ENCODE peak calls at places on chromosomes 2 and 18, in six cellular contexts. One of them, this sample, is unnamed.
A peak's percentile ranks its signal among the peaks of the same experiment; 100 is the strongest.

GRCh38 chr2:215207791-215208367 is 69.5 kb upstream of the ABCA12 start:
- DNase-seq in neuronal stem cell: no peak
- DNase-seq in IMR-90: no peak
- DNase-seq in mesendoderm: no peak
- DNase-seq in mesenchymal stem cell: no peak
- DNase-seq in H1: no peak
- DNase-seq in this sample: no peak

GRCh38 chr2:18578033-18578432 is 11.3 kb downstream of the NT5C1B start:
- DNase-seq in neuronal stem cell: no peak
- DNase-seq in IMR-90: peak; percentile 34
- DNase-seq in mesendoderm: no peak
- DNase-seq in mesenchymal stem cell: no peak
- DNase-seq in H1: no peak
- DNase-seq in this sample: no peak

GRCh38 chr2:149661844-149662243 is 74.3 kb upstream of the MMADHC start:
- DNase-seq in neuronal stem cell: no peak
- DNase-seq in IMR-90: peak; percentile 82
- DNase-seq in mesendoderm: no peak
- DNase-seq in mesenchymal stem cell: peak; percentile 48
- DNase-seq in H1: no peak
- DNase-seq in this sample: no peak

GRCh38 chr2:71744781-71745180 is 291.4 kb downstream of the DYSF start:
- DNase-seq in neuronal stem cell: no peak
- DNase-seq in IMR-90: no peak
- DNase-seq in mesendoderm: no peak
- DNase-seq in mesenchymal stem cell: no peak
- DNase-seq in H1: no peak
- DNase-seq in this sample: no peak

GRCh38 chr18:5630057-5630765 is 86.4 kb upstream of the EPB41L3 start:
- DNase-seq in neuronal stem cell: peak; percentile 77
- DNase-seq in IMR-90: peak; percentile 41
- DNase-seq in mesendoderm: peak; percentile 88
- DNase-seq in mesenchymal stem cell: no peak
- DNase-seq in H1: peak; percentile 87
- DNase-seq in this sample: peak; percentile 89

GRCh38 chr2:213016984-213017351 is 134.4 kb downstream of the IKZF2 start:
- DNase-seq in neuronal stem cell: no peak
- DNase-seq in IMR-90: peak; percentile 37
- DNase-seq in mesendoderm: no peak
- DNase-seq in mesenchymal stem cell: no peak
- DNase-seq in H1: no peak
- DNase-seq in this sample: no peak

GRCh38 chr2:120531863-120532600 is 186.1 kb downstream of the INHBB start:
- DNase-seq in neuronal stem cell: no peak
- DNase-seq in IMR-90: no peak
- DNase-seq in mesendoderm: no peak
- DNase-seq in mesenchymal stem cell: peak; percentile 15
- DNase-seq in H1: no peak
- DNase-seq in this sample: no peak

GRCh38 chr2:100260712-100261620 is 61.3 kb downstream of the LONRF2 start:
- DNase-seq in neuronal stem cell: peak; percentile 68
- DNase-seq in IMR-90: peak; percentile 85
- DNase-seq in mesendoderm: peak; percentile 86
- DNase-seq in mesenchymal stem cell: peak; percentile 82
- DNase-seq in H1: peak; percentile 79
- DNase-seq in this sample: peak; percentile 41

GRCh38 chr2:220078439-220078838 is 451.0 kb downstream of the SLC4A3 start:
- DNase-seq in neuronal stem cell: no peak
- DNase-seq in IMR-90: peak; percentile 44
- DNase-seq in mesendoderm: no peak
- DNase-seq in mesenchymal stem cell: no peak
- DNase-seq in H1: no peak
- DNase-seq in this sample: no peak

GRCh38 chr18:79399275-79400081 is 3.7 kb downstream of the NFATC1 start:
- DNase-seq in neuronal stem cell: no peak
- DNase-seq in IMR-90: no peak
- DNase-seq in mesendoderm: no peak
- DNase-seq in mesenchymal stem cell: no peak
- DNase-seq in H1: peak; percentile 61
- DNase-seq in this sample: no peak

GRCh38 chr2:240436626-240437180 is 1.2 kb downstream of the GPC1 start:
- DNase-seq in neuronal stem cell: no peak
- DNase-seq in IMR-90: peak; percentile 43
- DNase-seq in mesendoderm: peak; percentile 62
- DNase-seq in mesenchymal stem cell: peak; percentile 33
- DNase-seq in H1: peak; percentile 66
- DNase-seq in this sample: no peak

GRCh38 chr2:230976671-230977171 is 19.2 kb upstream of the SPATA3 start:
- DNase-seq in neuronal stem cell: no peak
- DNase-seq in IMR-90: no peak
- DNase-seq in mesendoderm: no peak
- DNase-seq in mesenchymal stem cell: no peak
- DNase-seq in H1: no peak
- DNase-seq in this sample: no peak

GRCh38 chr2:17583166-17583565 is 42.7 kb downstream of the VSNL1 start:
- DNase-seq in neuronal stem cell: no peak
- DNase-seq in IMR-90: no peak
- DNase-seq in mesendoderm: no peak
- DNase-seq in mesenchymal stem cell: no peak
- DNase-seq in H1: no peak
- DNase-seq in this sample: no peak

GRCh38 chr18:74905245-74905644 is 303.7 kb downstream of the PTGR3 start:
- DNase-seq in neuronal stem cell: no peak
- DNase-seq in IMR-90: no peak
- DNase-seq in mesendoderm: no peak
- DNase-seq in mesenchymal stem cell: no peak
- DNase-seq in H1: no peak
- DNase-seq in this sample: peak; percentile 19

GRCh38 chr2:39837856-39838453 is 58.9 kb upstream of the THUMPD2 start:
- DNase-seq in neuronal stem cell: no peak
- DNase-seq in IMR-90: peak; percentile 42
- DNase-seq in mesendoderm: peak; percentile 72
- DNase-seq in mesenchymal stem cell: peak; percentile 53
- DNase-seq in H1: peak; percentile 73
- DNase-seq in this sample: peak; percentile 19

GRCh38 chr2:102141011-102141914 is 1.3 kb upstream of the IL1R1 start:
- DNase-seq in neuronal stem cell: no peak
- DNase-seq in IMR-90: peak; percentile 98
- DNase-seq in mesendoderm: no peak
- DNase-seq in mesenchymal stem cell: peak; percentile 95
- DNase-seq in H1: peak; percentile 50
- DNase-seq in this sample: peak; percentile 49

GRCh38 chr2:193907561-193907960 is 1712.8 kb upstream of the TMEFF2 start:
- DNase-seq in neuronal stem cell: no peak
- DNase-seq in IMR-90: no peak
- DNase-seq in mesendoderm: no peak
- DNase-seq in mesenchymal stem cell: no peak
- DNase-seq in H1: no peak
- DNase-seq in this sample: no peak

GRCh38 chr2:8515390-8515761 is 166.5 kb upstream of the ID2 start:
- DNase-seq in neuronal stem cell: no peak
- DNase-seq in IMR-90: no peak
- DNase-seq in mesendoderm: no peak
- DNase-seq in mesenchymal stem cell: peak; percentile 16
- DNase-seq in H1: no peak
- DNase-seq in this sample: no peak

GRCh38 chr2:198615972-198616371 is 811.6 kb downstream of the PLCL1 start:
- DNase-seq in neuronal stem cell: no peak
- DNase-seq in IMR-90: peak; percentile 8
- DNase-seq in mesendoderm: no peak
- DNase-seq in mesenchymal stem cell: peak; percentile 12
- DNase-seq in H1: no peak
- DNase-seq in this sample: no peak

GRCh38 chr2:181878448-181878847 is 13.1 kb upstream of the ITPRID2 start:
- DNase-seq in neuronal stem cell: no peak
- DNase-seq in IMR-90: no peak
- DNase-seq in mesendoderm: no peak
- DNase-seq in mesenchymal stem cell: no peak
- DNase-seq in H1: no peak
- DNase-seq in this sample: no peak

GRCh38 chr2:108106746-108107145 is 120.4 kb downstream of the SLC5A7 start:
- DNase-seq in neuronal stem cell: no peak
- DNase-seq in IMR-90: no peak
- DNase-seq in mesendoderm: peak; percentile 3
- DNase-seq in mesenchymal stem cell: no peak
- DNase-seq in H1: no peak
- DNase-seq in this sample: no peak

GRCh38 chr2:48195168-48195567 is 288.9 kb upstream of the FBXO11 start:
- DNase-seq in neuronal stem cell: no peak
- DNase-seq in IMR-90: no peak
- DNase-seq in mesendoderm: no peak
- DNase-seq in mesenchymal stem cell: no peak
- DNase-seq in H1: no peak
- DNase-seq in this sample: no peak

DNA sequence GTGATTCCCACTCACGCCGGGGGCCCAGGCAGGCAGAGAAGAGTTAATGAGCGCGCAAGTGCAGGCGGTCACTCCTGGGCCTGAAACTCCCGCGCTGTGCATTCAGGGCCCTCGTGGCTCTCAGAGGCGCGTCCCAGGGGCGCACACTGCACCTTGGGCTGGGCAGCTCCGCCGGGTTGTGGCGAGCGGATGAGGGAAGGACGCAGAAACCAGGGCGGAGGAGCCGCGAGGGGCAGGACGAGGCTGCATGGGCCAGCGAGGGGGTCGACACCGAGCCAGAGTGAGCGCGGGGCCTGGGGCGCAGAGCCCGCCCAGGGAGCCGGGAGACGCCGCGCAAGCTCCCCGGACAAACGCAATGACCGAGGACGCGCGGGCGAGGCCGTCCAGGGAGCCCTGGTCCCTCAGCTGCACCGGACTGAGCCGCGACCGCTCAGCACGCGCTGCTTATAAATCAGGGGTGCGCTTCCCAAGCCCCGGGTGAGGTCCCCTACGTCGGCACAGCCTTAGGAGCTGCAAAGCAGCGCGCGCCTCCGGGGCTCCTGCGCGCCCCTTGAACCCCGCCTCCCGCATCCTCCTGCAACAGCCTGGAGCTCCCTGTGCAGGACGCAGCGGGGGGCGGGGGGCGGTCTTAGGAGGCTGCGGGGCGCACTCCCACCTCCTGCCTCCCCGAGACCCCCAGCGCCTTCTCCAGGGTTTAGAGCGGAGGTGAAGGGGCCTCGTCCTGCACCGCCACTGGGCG is 180.2 kb upstream of the ALKAL2 start:
- DNase-seq in neuronal stem cell: peak; percentile 27
- DNase-seq in IMR-90: no peak
- DNase-seq in mesendoderm: peak; percentile 13
- DNase-seq in mesenchymal stem cell: no peak
- DNase-seq in H1: peak; percentile 75
- DNase-seq in this sample: no peak
- H3K4me3 ChIP-seq in neuronal stem cell: peak overlapping the region; percentile 76
- H3K4me3 ChIP-seq in IMR-90: no peak overlapping the region
- H3K4me3 ChIP-seq in mesendoderm: peak overlapping the region; percentile 12
- H3K4me3 ChIP-seq in mesenchymal stem cell: no peak overlapping the region
- H3K4me3 ChIP-seq in H1: peak overlapping the region; percentile 71
- H3K4me3 ChIP-seq in this sample: peak overlapping the region; percentile 61

GRCh38 chr18:58512161-58512581 is 116.7 kb downstream of the ALPK2 start:
- DNase-seq in neuronal stem cell: peak; percentile 44
- DNase-seq in IMR-90: no peak
- DNase-seq in mesendoderm: peak; percentile 81
- DNase-seq in mesenchymal stem cell: no peak
- DNase-seq in H1: peak; percentile 75
- DNase-seq in this sample: no peak
- H3K18ac ChIP-seq in neuronal stem cell: peak overlapping the region; percentile 87
- H3K18ac ChIP-seq in IMR-90: no peak overlapping the region
- H3K18ac ChIP-seq in mesendoderm: no peak overlapping the region
- H3K18ac ChIP-seq in mesenchymal stem cell: no peak overlapping the region
- H3K18ac ChIP-seq in H1: peak overlapping the region; percentile 100
- H3K18ac ChIP-seq in this sample: no peak overlapping the region

GRCh38 chr2:196725218-196725617 is 74.3 kb downstream of the GTF3C3 start:
- DNase-seq in neuronal stem cell: no peak
- DNase-seq in IMR-90: no peak
- DNase-seq in mesendoderm: no peak
- DNase-seq in mesenchymal stem cell: no peak
- DNase-seq in H1: no peak
- DNase-seq in this sample: no peak

GRCh38 chr2:196718796-196719564 is 79.5 kb downstream of the CCDC150 start:
- DNase-seq in neuronal stem cell: peak; percentile 15
- DNase-seq in IMR-90: peak; percentile 75
- DNase-seq in mesendoderm: peak; percentile 62
- DNase-seq in mesenchymal stem cell: peak; percentile 56
- DNase-seq in H1: peak; percentile 45
- DNase-seq in this sample: no peak

GRCh38 chr2:196718394-196718793 is 78.9 kb downstream of the CCDC150 start:
- DNase-seq in neuronal stem cell: no peak
- DNase-seq in IMR-90: no peak
- DNase-seq in mesendoderm: peak; percentile 11
- DNase-seq in mesenchymal stem cell: no peak
- DNase-seq in H1: no peak
- DNase-seq in this sample: no peak

DNA sequence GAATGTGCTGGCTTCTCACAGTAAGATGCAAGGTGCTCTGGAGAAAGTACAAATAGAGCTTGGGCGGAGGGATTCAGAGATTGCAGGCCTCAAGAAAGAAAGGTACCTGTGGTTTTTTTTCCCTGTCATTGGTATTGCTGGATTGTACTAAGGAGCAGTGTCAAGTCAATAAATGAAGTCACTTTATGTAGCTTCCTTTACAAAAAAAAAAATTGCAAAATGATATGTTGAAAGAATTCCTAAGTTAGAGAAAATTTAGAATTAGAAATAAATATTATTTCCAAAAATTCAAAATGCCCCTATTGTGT is 80.0 kb downstream of the GTF3C3 start:
- DNase-seq in neuronal stem cell: no peak
- DNase-seq in IMR-90: no peak
- DNase-seq in mesendoderm: no peak
- DNase-seq in mesenchymal stem cell: no peak
- DNase-seq in H1: no peak
- DNase-seq in this sample: no peak
- H3K4me3 ChIP-seq in neuronal stem cell: no peak overlapping the region
- H3K4me3 ChIP-seq in IMR-90: no peak overlapping the region
- H3K4me3 ChIP-seq in mesendoderm: no peak overlapping the region
- H3K4me3 ChIP-seq in mesenchymal stem cell: no peak overlapping the region
- H3K4me3 ChIP-seq in H1: no peak overlapping the region
- H3K4me3 ChIP-seq in this sample: no peak overlapping the region

GRCh38 chr2:24858996-24859395 is 61.0 kb downstream of the ADCY3 start:
- DNase-seq in neuronal stem cell: no peak
- DNase-seq in IMR-90: no peak
- DNase-seq in mesendoderm: no peak
- DNase-seq in mesenchymal stem cell: no peak
- DNase-seq in H1: no peak
- DNase-seq in this sample: no peak
- H3K18ac ChIP-seq in neuronal stem cell: no peak overlapping the region
- H3K18ac ChIP-seq in IMR-90: no peak overlapping the region
- H3K18ac ChIP-seq in mesendoderm: no peak overlapping the region
- H3K18ac ChIP-seq in mesenchymal stem cell: no peak overlapping the region
- H3K18ac ChIP-seq in H1: no peak overlapping the region
- H3K18ac ChIP-seq in this sample: no peak overlapping the region

GRCh38 chr2:216372761-216373291 is 543 bp upstream of the MARCHF4 start:
- DNase-seq in neuronal stem cell: no peak
- DNase-seq in IMR-90: peak; percentile 93
- DNase-seq in mesendoderm: peak; percentile 71
- DNase-seq in mesenchymal stem cell: peak; percentile 87
- DNase-seq in H1: no peak
- DNase-seq in this sample: peak; percentile 66
- H3K4me3 ChIP-seq in neuronal stem cell: no peak overlapping the region
- H3K4me3 ChIP-seq in IMR-90: peak overlapping the region; percentile 59
- H3K4me3 ChIP-seq in mesendoderm: no peak overlapping the region
- H3K4me3 ChIP-seq in mesenchymal stem cell: peak overlapping the region; percentile 77
- H3K4me3 ChIP-seq in H1: peak overlapping the region; percentile 74
- H3K4me3 ChIP-seq in this sample: no peak overlapping the region

GRCh38 chr18:12534820-12535219 is 123.1 kb downstream of the SPIRE1 start:
- DNase-seq in neuronal stem cell: no peak
- DNase-seq in IMR-90: no peak
- DNase-seq in mesendoderm: no peak
- DNase-seq in mesenchymal stem cell: no peak
- DNase-seq in H1: no peak
- DNase-seq in this sample: no peak
- H3K18ac ChIP-seq in neuronal stem cell: no peak overlapping the region
- H3K18ac ChIP-seq in IMR-90: no peak overlapping the region
- H3K18ac ChIP-seq in mesendoderm: no peak overlapping the region
- H3K18ac ChIP-seq in mesenchymal stem cell: no peak overlapping the region
- H3K18ac ChIP-seq in H1: no peak overlapping the region
- H3K18ac ChIP-seq in this sample: no peak overlapping the region

This sample was measured in trophoblast cell.